ENCODE peak calls at places on chromosomes 1 and 21, in four cellular contexts. J is smooth muscle cell of the brain vasculature, D is tibial nerve, C is left lung. U is an unnamed sample.

GRCh38 chr1:25805863-25806225 is 5.9 kb downstream of the SELENON start:
- DNase-seq in J (no peak), C (no peak), D (no peak), U (no peak)

GRCh38 chr1:96473791-96474452 is 247.7 kb upstream of the PTBP2 start:
- DNase-seq in J (peak; percentile 31), C (no peak), D (no peak), U (no peak)

GRCh38 chr1:119451158-119451557 is 36.2 kb downstream of the HSD3B2 start:
- DNase-seq in C (no peak), D (no peak), J (no peak), U (no peak)

GRCh38 chr1:117732065-117732789 is 126.4 kb downstream of the TENT5C start:
- DNase-seq in D (no peak), J (no peak), C (no peak), U (no peak)

GRCh38 chr1:227390525-227390924 is 72.2 kb upstream of the CDC42BPA start:
- DNase-seq in D (no peak), C (no peak), J (no peak), U (no peak)

GRCh38 chr21:26032263-26032662 is 138.3 kb downstream of the APP start:
- DNase-seq in J (no peak), D (no peak), C (no peak), U (no peak)

GRCh38 chr21:37244506-37245083 is 22.5 kb downstream of the VPS26C start:
- DNase-seq in J (no peak), D (no peak), C (no peak), U (no peak)

GRCh38 chr1:230801441-230801840 is 54.3 kb downstream of the CAPN9 start:
- DNase-seq in C (no peak), D (no peak), J (no peak), U (no peak)

GRCh38 chr1:97209381-97209780 is 487.8 kb downstream of the PTBP2 start:
- DNase-seq in J (no peak), D (no peak), C (no peak), U (no peak)

GRCh38 chr21:35699360-35699759 is 361.0 kb downstream of the SETD4 start:
- DNase-seq in C (no peak), J (no peak), D (no peak), U (no peak)

GRCh38 chr1:64942118-64942517 is 24.2 kb downstream of the JAK1 start:
- DNase-seq in C (no peak), J (no peak), D (no peak), U (no peak)

GRCh38 chr1:240876071-240876470 is 264.1 kb upstream of the GREM2 start:
- DNase-seq in C (no peak), J (no peak), D (no peak), U (no peak)

GRCh38 chr1:6245869-6246496 is 2.0 kb downstream of the HES3 start:
- DNase-seq in D (no peak), C (no peak), J (no peak), U (no peak)

GRCh38 chr1:36408479-36408878 is 10.8 kb upstream of the LSM10 start:
- DNase-seq in J (no peak), C (no peak), D (no peak), U (no peak)

GRCh38 chr1:27598902-27599528 is 4.9 kb downstream of the AHDC1 start:
- DNase-seq in J (no peak), C (peak; percentile 79), D (no peak), U (no peak)

GRCh38 chr1:2955652-2956051 is 65.6 kb upstream of the ACTRT2 start:
- DNase-seq in C (no peak), J (no peak), D (no peak), U (no peak)

GRCh38 chr1:41467673-41468072 is 16.8 kb downstream of the EDN2 start:
- DNase-seq in D (no peak), C (no peak), J (no peak), U (no peak)

GRCh38 chr1:185934476-185935189 is 200.4 kb downstream of the HMCN1 start:
- DNase-seq in C (no peak), D (no peak), J (no peak), U (no peak)

GRCh38 chr1:27428316-27429028 is 36.0 kb downstream of the GPR3 start:
- DNase-seq in J (no peak), C (no peak), D (no peak), U (no peak)

GRCh38 chr21:33988237-33988835 is 72.7 kb upstream of the ATP5PO start:
- DNase-seq in J (no peak), C (no peak), D (no peak), U (no peak)

U was measured in activated B cell treated with CpG ODN at 0.5 μM for 24 hours.